ENCODE peak calls at places on chromosomes 3 and 15, in five cellular contexts. L is neuronal stem cell, H is OCI-LY7, N is fibroblast of lung, D is fibroblast of the aortic adventitia. J is an unnamed sample.

GRCh38 chr3:62529230-62529629 is 155.9 kb upstream of the FEZF2 start:
- DNase-seq in D (peak; percentile 15), N (peak; percentile 19), L (peak; percentile 72), H (peak; percentile 16), J (peak; percentile 5)

GRCh38 chr15:92343869-92344643 is 49.6 kb upstream of the ST8SIA2 start:
- DNase-seq in L (peak; percentile 38), N (no peak), H (no peak), D (no peak), J (peak; percentile 39)

GRCh38 chr3:146747928-146748327 is 142.8 kb upstream of the PLSCR5 start:
- DNase-seq in D (peak; percentile 78), L (no peak), N (peak; percentile 21), H (no peak), J (no peak)

GRCh38 chr3:169041677-169042171 is 621.8 kb downstream of the MECOM start:
- DNase-seq in H (no peak), N (peak; percentile 80), D (peak; percentile 78), L (no peak), J (no peak)

GRCh38 chr3:61601831-61602230 is 40.5 kb downstream of the PTPRG start:
- DNase-seq in L (no peak), D (peak; percentile 18), N (no peak), H (no peak), J (no peak)

GRCh38 chr3:129530821-129531220 is 2.4 kb downstream of the RHO start:
- DNase-seq in N (no peak), D (no peak), H (no peak), L (no peak), J (no peak)

GRCh38 chr15:47517737-47518136 is 199.6 kb upstream of the SEMA6D start:
- DNase-seq in L (peak; percentile 14), N (peak; percentile 37), D (peak; percentile 48), H (no peak), J (no peak)

GRCh38 chr15:67017318-67017717 is 48.1 kb upstream of the SMAD3 start:
- DNase-seq in D (no peak), H (no peak), L (no peak), N (no peak), J (no peak)

GRCh38 chr15:65466901-65467300 is 44.2 kb upstream of the IGDCC4 start:
- DNase-seq in D (no peak), L (no peak), H (no peak), N (peak; percentile 29), J (no peak)

GRCh38 chr3:78900879-78901278 is 866.9 kb downstream of the ROBO1 start:
- DNase-seq in L (no peak), H (no peak), N (no peak), D (no peak), J (no peak)

GRCh38 chr3:188283347-188283746 is 129.4 kb downstream of the LPP start:
- DNase-seq in L (no peak), D (peak; percentile 77), H (peak; percentile 18), N (peak; percentile 36), J (no peak)

GRCh38 chr3:11195721-11196332 is 41.5 kb downstream of the HRH1 start:
- DNase-seq in D (peak; percentile 81), H (no peak), N (peak; percentile 79), L (no peak), J (no peak)

DNA sequence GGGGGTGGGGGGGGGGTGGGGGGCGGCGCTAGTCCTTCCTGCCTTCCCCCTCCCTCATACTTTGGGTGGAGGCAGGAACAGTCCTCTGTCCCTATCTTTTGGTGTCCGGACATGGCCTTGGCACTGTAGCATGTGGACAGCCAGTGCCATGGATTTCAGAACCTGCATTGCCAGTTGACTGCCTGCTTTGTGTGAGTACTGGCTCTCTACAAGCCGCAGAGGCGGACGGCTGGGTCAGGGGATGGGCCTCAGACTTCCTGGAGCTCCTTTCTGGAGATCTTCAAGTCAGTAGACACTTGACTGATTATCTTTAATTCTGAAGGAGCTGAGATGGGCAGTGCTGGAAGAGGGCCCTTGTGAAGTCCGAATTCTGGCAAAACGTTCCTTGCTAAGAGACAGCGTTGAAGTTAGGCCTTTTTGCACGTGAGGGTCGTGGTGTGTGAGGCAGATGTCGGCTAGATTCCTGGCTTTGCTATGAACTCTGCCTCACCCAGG is 2.5 kb downstream of the CLDN11 start:
- DNase-seq in N (peak; percentile 50), H (no peak), L (no peak), D (peak; percentile 48), J (peak; percentile 40)
- H3K4me3 ChIP-seq in N (peak overlapping the region; percentile 54), H (no peak overlapping the region), L (no peak overlapping the region), D (peak overlapping the region; percentile 81), J (peak overlapping the region; percentile 4)

GRCh38 chr3:7978104-7978457 is 523.5 kb upstream of the LMCD1 start:
- DNase-seq in N (peak; percentile 26), H (no peak), L (peak; percentile 64), D (no peak), J (no peak)

DNA sequence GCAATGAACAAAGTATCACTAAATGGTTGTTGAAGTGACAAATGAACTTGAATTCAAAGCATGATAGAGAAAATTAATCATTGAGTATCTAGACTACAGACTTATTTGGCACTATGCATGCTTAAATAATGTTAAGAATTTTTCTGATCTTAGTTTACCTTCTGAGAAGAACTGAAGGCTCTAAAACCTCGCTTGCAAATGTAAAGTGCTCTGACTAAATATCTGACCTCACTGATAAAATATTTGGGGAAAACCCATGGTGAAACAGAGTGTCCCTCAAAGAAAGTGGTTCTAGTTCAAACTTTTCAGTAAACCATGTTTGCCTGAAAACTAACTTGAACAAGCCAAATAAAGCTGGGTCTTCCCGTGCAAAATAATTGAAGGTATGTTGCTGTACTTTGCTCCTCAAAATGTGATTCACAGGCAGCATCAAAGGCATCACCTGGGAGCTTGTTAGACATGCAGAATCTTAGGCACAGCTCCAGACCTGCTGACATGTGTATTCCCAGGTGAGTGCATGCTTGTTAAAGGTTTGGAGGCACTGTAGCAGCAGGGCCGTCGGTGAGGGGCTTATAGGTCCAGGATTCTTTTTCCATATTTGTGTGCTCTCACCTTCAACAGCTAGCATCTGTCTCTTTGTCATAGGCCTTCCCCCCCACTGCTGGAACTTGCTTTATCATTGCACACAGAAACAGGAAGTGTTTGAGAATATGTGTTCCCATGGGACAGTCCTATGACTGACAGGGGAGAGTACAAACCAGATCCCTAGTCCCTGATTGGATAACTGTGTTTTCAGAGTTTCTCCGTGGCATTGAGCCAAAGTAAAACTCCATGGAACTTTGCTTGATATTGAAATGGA is 524.1 kb upstream of the LMCD1 start:
- DNase-seq in N (peak; percentile 83), L (peak; percentile 6), H (peak; percentile 67), D (no peak), J (no peak)
- H3K4me3 ChIP-seq in N (no peak overlapping the region), L (no peak overlapping the region), H (no peak overlapping the region), D (no peak overlapping the region), J (no peak overlapping the region)

DNA sequence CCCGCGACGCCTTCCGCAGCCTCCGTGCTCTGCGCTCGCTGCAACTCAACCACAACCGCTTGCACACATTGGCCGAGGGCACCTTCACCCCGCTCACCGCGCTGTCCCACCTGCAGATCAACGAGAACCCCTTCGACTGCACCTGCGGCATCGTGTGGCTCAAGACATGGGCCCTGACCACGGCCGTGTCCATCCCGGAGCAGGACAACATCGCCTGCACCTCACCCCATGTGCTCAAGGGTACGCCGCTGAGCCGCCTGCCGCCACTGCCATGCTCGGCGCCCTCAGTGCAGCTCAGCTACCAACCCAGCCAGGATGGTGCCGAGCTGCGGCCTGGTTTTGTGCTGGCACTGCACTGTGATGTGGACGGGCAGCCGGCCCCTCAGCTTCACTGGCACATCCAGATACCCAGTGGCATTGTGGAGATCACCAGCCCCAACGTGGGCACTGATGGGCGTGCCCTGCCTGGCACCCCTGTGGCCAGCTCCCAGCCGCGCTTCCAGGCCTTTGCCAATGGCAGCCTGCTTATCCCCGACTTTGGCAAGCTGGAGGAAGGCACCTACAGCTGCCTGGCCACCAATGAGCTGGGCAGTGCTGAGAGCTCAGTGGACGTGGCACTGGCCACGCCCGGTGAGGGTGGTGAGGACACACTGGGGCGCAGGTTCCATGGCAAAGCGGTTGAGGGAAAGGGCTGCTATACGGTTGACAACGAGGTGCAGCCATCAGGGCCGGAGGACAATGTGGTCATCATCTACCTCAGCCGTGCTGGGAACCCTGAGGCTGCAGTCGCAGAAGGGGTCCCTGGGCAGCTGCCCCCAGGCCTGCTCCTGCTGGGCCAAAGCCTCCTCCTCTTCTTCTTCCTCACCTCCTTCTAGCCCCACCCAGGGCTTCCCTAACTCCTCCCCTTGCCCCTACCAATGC is 2.0 kb downstream of the ISLR start:
- DNase-seq in D (no peak), N (no peak), H (no peak), L (no peak), J (peak; percentile 57)
- H3K4me3 ChIP-seq in D (peak overlapping the region; percentile 77), N (no peak overlapping the region), H (no peak overlapping the region), L (no peak overlapping the region), J (no peak overlapping the region)

GRCh38 chr15:38041576-38041975 is 107.1 kb downstream of the TMCO5A start:
- DNase-seq in H (no peak), D (peak; percentile 56), N (peak; percentile 66), L (no peak), J (no peak)

GRCh38 chr15:38040615-38041014 is 106.2 kb downstream of the TMCO5A start:
- DNase-seq in H (no peak), L (no peak), N (no peak), D (no peak), J (no peak)

GRCh38 chr15:38038659-38039442 is 104.4 kb downstream of the TMCO5A start:
- DNase-seq in D (peak; percentile 75), H (no peak), L (no peak), N (peak; percentile 87), J (no peak)

GRCh38 chr15:38048001-38048455 is 113.6 kb downstream of the TMCO5A start:
- DNase-seq in H (no peak), L (no peak), N (no peak), D (no peak), J (no peak)

GRCh38 chr15:38042707-38043445 is 108.4 kb downstream of the TMCO5A start:
- DNase-seq in L (no peak), H (peak; percentile 2), D (no peak), N (no peak), J (no peak)
- H3K4me3 ChIP-seq in L (no peak overlapping the region), H (no peak overlapping the region), D (no peak overlapping the region), N (no peak overlapping the region), J (no peak overlapping the region)

GRCh38 chr3:64496786-64497560 is 190.8 kb downstream of the ADAMTS9 start:
- DNase-seq in L (no peak), D (no peak), H (no peak), N (no peak), J (no peak)
- H3K4me3 ChIP-seq in L (no peak overlapping the region), D (no peak overlapping the region), H (no peak overlapping the region), N (no peak overlapping the region), J (no peak overlapping the region)

GRCh38 chr3:38648659-38649499 is 608 bp downstream of the SCN5A start:
- DNase-seq in D (no peak), H (no peak), N (no peak), L (no peak), J (peak; percentile 89)
- H3K4me3 ChIP-seq in D (peak overlapping the region; percentile 59), H (no peak overlapping the region), N (peak overlapping the region; percentile 29), L (peak overlapping the region; percentile 84), J (peak overlapping the region; percentile 67)

J was measured in H7.